ENCODE peak calls at places on chromosomes 6 and 20, in five cellular contexts. S is AG10803, O is endodermal cell, J is brain microvascular endothelial cell, I is PC-9. K is an unnamed sample.

GRCh38 chr6:138331444-138331843 is 46.3 kb upstream of the SMIM28 start:
- DNase-seq in I (no peak), J (no peak), S (no peak), O (no peak), K (no peak)

GRCh38 chr6:154122195-154122925 is 83.3 kb downstream of the OPRM1 start:
- DNase-seq in I (no peak), J (no peak), O (no peak), S (no peak), K (no peak)

GRCh38 chr6:43093361-43094289 is 17.5 kb downstream of the PTK7 start:
- DNase-seq in S (peak), O (no peak), J (no peak), I (no peak), K (peak)

GRCh38 chr6:16936893-16937292 is 165.0 kb upstream of the STMND1 start:
- DNase-seq in O (no peak), S (no peak), I (no peak), J (no peak), K (no peak)

GRCh38 chr6:71510856-71511255 is 222.2 kb downstream of the OGFRL1 start:
- DNase-seq in S (no peak), O (no peak), I (no peak), J (no peak), K (no peak)

GRCh38 chr6:165922309-165922794 is 245.3 kb downstream of the TBXT start:
- DNase-seq in J (peak), S (no peak), O (no peak), I (no peak), K (no peak)

GRCh38 chr6:169953686-169954085 is 202.3 kb downstream of the ERMARD start:
- DNase-seq in O (no peak), S (no peak), I (no peak), J (no peak), K (no peak)

GRCh38 chr6:105814745-105815536 is 271.2 kb upstream of the PRDM1 start:
- DNase-seq in O (no peak), J (no peak), S (no peak), I (no peak), K (no peak)

GRCh38 chr6:154738561-154738961 is 5.3 kb downstream of the SCAF8 start:
- DNase-seq in O (peak), I (no peak), S (no peak), J (no peak), K (no peak)

GRCh38 chr6:5537967-5538366 is 276.7 kb downstream of the FARS2 start:
- DNase-seq in J (no peak), O (no peak), I (no peak), S (peak), K (no peak)

GRCh38 chr6:103734016-103734415 is 1125.7 kb downstream of the HACE1 start:
- DNase-seq in J (no peak), S (no peak), O (no peak), I (no peak), K (no peak)

GRCh38 chr6:14754636-14755513 is 491.0 kb upstream of the JARID2 start:
- DNase-seq in O (no peak), I (no peak), J (no peak), S (no peak), K (no peak)

GRCh38 chr20:13220857-13221297 is at the start of gene ISM1:
- DNase-seq in O (peak), J (no peak), I (peak), S (no peak), K (peak)

GRCh38 chr6:17169291-17169690 is 67.4 kb downstream of the STMND1 start:
- DNase-seq in I (no peak), O (no peak), J (peak), S (peak), K (no peak)

GRCh38 chr20:54606384-54606783 is 131.0 kb downstream of the DOK5 start:
- DNase-seq in J (no peak), O (no peak), I (no peak), S (no peak), K (no peak)

GRCh38 chr6:16849280-16850210 is 88.3 kb upstream of the ATXN1 start:
- DNase-seq in S (peak), O (no peak), J (peak), I (peak), K (peak)

GRCh38 chr6:106125925-106126435 is 39.8 kb downstream of the PRDM1 start:
- DNase-seq in O (no peak), J (no peak), I (no peak), S (no peak), K (peak)

GRCh38 chr20:44271915-44272663 is 25.0 kb downstream of the GDAP1L1 start:
- DNase-seq in I (no peak), O (peak), J (no peak), S (no peak), K (no peak)

GRCh38 chr6:35230950-35231349 is 17.2 kb downstream of the SCUBE3 start:
- DNase-seq in I (no peak), O (no peak), S (no peak), J (no peak), K (no peak)

GRCh38 chr6:41355952-41356351 is 20.5 kb downstream of the NCR2 start:
- DNase-seq in I (no peak), S (no peak), J (no peak), O (no peak), K (no peak)

GRCh38 chr20:37566590-37567330 is 39.1 kb upstream of the BLCAP start:
- DNase-seq in S (no peak), I (no peak), J (no peak), O (no peak), K (no peak)

DNA sequence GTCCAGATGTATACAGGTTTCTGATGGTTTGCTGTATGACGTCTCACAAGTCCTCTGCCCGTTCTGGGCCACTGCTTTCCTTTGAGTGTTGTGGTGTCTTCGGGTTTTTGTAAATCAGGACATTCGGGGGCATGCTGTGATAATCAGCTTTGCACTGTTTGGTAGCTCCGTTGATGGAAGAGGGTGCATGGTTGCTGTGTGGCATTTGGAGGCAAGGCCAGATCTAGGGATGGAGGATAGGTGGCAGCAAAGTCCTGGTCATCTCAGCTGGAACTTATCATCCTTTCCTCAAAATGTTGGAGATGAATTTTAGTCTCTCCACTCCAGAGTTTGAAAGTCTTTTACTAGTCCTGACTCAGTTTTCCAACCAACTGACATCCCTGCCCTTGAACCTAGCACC is 91.0 kb downstream of the SCP2D1 start:
- DNase-seq in S (peak), O (peak), J (no peak), I (no peak), K (peak)
- TF ChIP-seq CTCF in S (peak), O (peak), J (no peak), I (peak), K (peak)

DNA sequence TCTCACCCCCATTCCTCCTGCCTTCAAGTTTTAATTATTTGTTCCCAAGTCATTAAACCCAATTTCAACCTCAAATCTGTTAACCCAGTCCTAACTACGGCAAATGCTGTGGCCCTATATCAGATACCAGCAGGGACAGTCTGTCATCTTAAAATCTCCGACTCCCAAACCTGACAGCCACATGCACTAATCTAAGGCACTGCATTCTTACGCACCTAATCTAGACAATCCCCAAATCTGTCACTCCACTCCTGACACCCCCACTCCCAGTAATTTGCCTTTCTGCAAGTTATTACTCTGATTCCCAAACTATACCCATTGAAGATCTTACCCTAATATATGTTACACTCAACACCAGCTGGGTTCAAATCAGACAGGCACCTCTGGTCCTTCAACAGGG is 2.5 kb downstream of the MTCH1 start:
- DNase-seq in J (no peak), O (no peak), S (no peak), I (no peak), K (no peak)
- H3K4me3 ChIP-seq in J (no peak), O (peak), S (peak), I (no peak), K (no peak)

GRCh38 chr20:11569163-11569562 is 348.5 kb upstream of the BTBD3 start:
- DNase-seq in J (no peak), S (no peak), O (peak), I (no peak), K (no peak)
- TF ChIP-seq CTCF in J (no peak), S (no peak), O (peak), I (no peak), K (no peak)

GRCh38 chr20:47352332-47353223 is 3.9 kb downstream of the ZMYND8 start:
- DNase-seq in I (no peak), O (peak), S (no peak), J (no peak), K (peak)

GRCh38 chr20:47351643-47352331 is 4.7 kb downstream of the ZMYND8 start:
- DNase-seq in O (peak), J (no peak), S (no peak), I (no peak), K (peak)

GRCh38 chr20:47349365-47350180 is 6.9 kb downstream of the ZMYND8 start:
- DNase-seq in I (no peak), O (no peak), S (peak), J (no peak), K (no peak)

GRCh38 chr20:47350181-47350550 is 6.3 kb downstream of the ZMYND8 start:
- DNase-seq in J (no peak), I (no peak), S (no peak), O (no peak), K (no peak)

DNA sequence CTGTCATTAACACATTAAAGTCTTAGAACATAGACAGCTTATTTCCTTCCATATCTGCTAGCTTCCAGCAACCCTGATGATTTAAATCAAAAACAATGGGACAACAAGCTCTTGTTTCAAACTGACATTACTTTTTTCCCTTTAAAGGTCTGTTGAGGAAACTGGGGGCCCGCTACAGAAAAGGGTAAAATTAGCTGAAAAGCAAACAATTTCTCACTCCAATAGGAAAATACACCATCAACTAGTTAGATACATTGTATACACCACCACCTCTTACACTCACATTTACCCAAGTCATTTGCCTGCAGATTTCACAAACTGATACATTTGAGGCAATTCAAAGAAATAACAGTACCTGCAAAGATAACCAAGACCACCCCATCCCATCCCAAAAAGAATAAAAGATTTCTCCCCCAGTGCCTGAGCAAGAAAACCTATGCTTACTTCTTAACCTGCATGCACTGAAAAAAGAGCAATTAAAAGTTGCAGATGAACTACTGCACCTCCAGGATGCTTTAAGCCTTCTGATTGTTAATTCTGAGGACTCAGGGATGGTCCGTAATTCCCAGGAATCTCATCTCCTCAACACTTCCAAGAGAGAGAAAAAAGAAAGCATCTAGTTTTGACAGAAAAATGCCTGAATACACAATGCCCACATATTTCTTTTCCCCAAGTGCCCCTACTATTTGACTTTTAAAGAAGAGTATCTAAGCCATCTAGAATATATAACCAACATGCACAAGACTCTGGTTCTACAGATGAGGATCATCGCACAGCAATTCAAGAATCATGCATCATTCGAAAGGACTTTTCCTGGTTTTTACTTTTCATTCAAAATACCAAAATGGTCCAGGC is 5.6 kb downstream of the ZMYND8 start:
- DNase-seq in J (no peak), S (no peak), O (no peak), I (no peak), K (no peak)
- H3K4me3 ChIP-seq in J (no peak), S (no peak), O (peak), I (peak), K (peak)